ENCODE peak calls at places on chromosomes 12 and 14, in ten cellular contexts. S is T-cell; L is endothelial cell; I is psoas muscle; B is anterior cingulate cortex; F is PC-9; C is iPS-NIHi11; O is D341Med; K is ACHN; N is activated naive CD8-positive, alpha-beta T cell treated with anti-CD3 and anti-CD28 coated beads, Interleukin-2, amount 50 U/mL, for 24 hours. X is an unnamed sample.

GRCh38 chr14:57725399-57726077 is 140.4 kb downstream of the SLC35F4 start:
- DNase-seq in S (no peak), L (no peak), I (no peak), B (no peak), F (peak; percentile 42), C (no peak), O (no peak), K (peak; percentile 84), N (no peak), X (no peak)

GRCh38 chr14:90581745-90582144 is 184.9 kb downstream of the CALM1 start:
- DNase-seq in S (no peak), L (no peak), I (no peak), B (no peak), F (no peak), C (no peak), O (no peak), K (no peak), N (no peak), X (no peak)

GRCh38 chr14:90599748-90600507 is 203.1 kb downstream of the CALM1 start:
- DNase-seq in S (no peak), L (no peak), I (no peak), B (no peak), F (peak; percentile 62), C (no peak), O (no peak), K (no peak), N (no peak), X (no peak)

GRCh38 chr12:53166837-53167236 is 13.7 kb upstream of the ZNF740 start:
- DNase-seq in S (no peak), L (no peak), I (no peak), B (no peak), F (peak; percentile 48), C (no peak), O (no peak), K (no peak), N (no peak), X (no peak)

GRCh38 chr14:44700694-44701093 is 193.6 kb upstream of the FSCB start:
- DNase-seq in S (no peak), L (no peak), I (no peak), B (no peak), F (no peak), C (no peak), O (no peak), K (no peak), N (no peak), X (no peak)

GRCh38 chr14:54259821-54260220 is 137.0 kb upstream of the CDKN3 start:
- DNase-seq in S (no peak), L (no peak), I (no peak), B (no peak), F (no peak), C (no peak), O (no peak), K (no peak), N (no peak), X (no peak)

GRCh38 chr14:75982724-75983358 is 1.0 kb upstream of the TGFB3 start:
- DNase-seq in S (no peak), L (no peak), I (peak; percentile 77), B (peak; percentile 70), F (no peak), C (no peak), O (no peak), K (peak; percentile 25), N (no peak), X (no peak)

GRCh38 chr14:77043177-77043983 is 14.9 kb upstream of the IRF2BPL start:
- DNase-seq in S (peak; percentile 42), L (no peak), I (peak; percentile 54), B (peak; percentile 74), F (peak; percentile 83), C (no peak), O (no peak), K (no peak), N (peak; percentile 70), X (no peak)

GRCh38 chr14:97337670-97338069 is 540.5 kb downstream of the VRK1 start:
- DNase-seq in S (no peak), L (no peak), I (no peak), B (no peak), F (no peak), C (no peak), O (no peak), K (no peak), N (no peak), X (no peak)

GRCh38 chr12:100857418-100857817 is 62.8 kb downstream of the ANO4 start:
- DNase-seq in S (no peak), L (no peak), I (no peak), B (no peak), F (no peak), C (no peak), O (no peak), K (no peak), N (no peak), X (no peak)

GRCh38 chr12:94180558-94181296 is 32.4 kb downstream of the PLXNC1 start:
- DNase-seq in S (no peak), L (no peak), I (no peak), B (no peak), F (no peak), C (no peak), O (no peak), K (no peak), N (no peak), X (no peak)

X was measured in GM19239.